ENCODE peak calls at places on chromosomes 13 and 19, in ten cellular contexts. One of them, this sample, is unnamed.

GRCh38 chr19:38079926-38080380 is 144.1 kb downstream of the DPF1 start:
- DNase-seq in tibial artery: no peak
- DNase-seq in heart right ventricle: no peak
- DNase-seq in ascending aorta: no peak
- DNase-seq in foreskin fibroblast: peak
- DNase-seq in IMR-90: peak
- DNase-seq in endothelial cell of umbilical vein: peak
- DNase-seq in H7: peak
- DNase-seq in skeletal muscle cell: peak
- DNase-seq in pancreas: peak
- DNase-seq in this sample: peak

GRCh38 chr19:3243851-3244700 is 19.6 kb downstream of the CELF5 start:
- DNase-seq in ascending aorta: no peak
- DNase-seq in H7: peak
- DNase-seq in endothelial cell of umbilical vein: peak
- DNase-seq in IMR-90: peak
- DNase-seq in heart right ventricle: peak
- DNase-seq in foreskin fibroblast: peak
- DNase-seq in pancreas: no peak
- DNase-seq in skeletal muscle cell: peak
- DNase-seq in tibial artery: no peak
- DNase-seq in this sample: peak

GRCh38 chr19:917323-918151 is at the start of gene KISS1R:
- DNase-seq in H7: peak
- DNase-seq in foreskin fibroblast: peak
- DNase-seq in heart right ventricle: no peak
- DNase-seq in skeletal muscle cell: no peak
- DNase-seq in pancreas: peak
- DNase-seq in IMR-90: peak
- DNase-seq in tibial artery: no peak
- DNase-seq in ascending aorta: no peak
- DNase-seq in endothelial cell of umbilical vein: no peak
- DNase-seq in this sample: no peak

GRCh38 chr13:40974460-40975407 is 44.4 kb downstream of the ELF1 start:
- DNase-seq in H7: peak
- DNase-seq in skeletal muscle cell: no peak
- DNase-seq in foreskin fibroblast: peak
- DNase-seq in heart right ventricle: no peak
- DNase-seq in pancreas: no peak
- DNase-seq in IMR-90: peak
- DNase-seq in ascending aorta: no peak
- DNase-seq in endothelial cell of umbilical vein: peak
- DNase-seq in tibial artery: no peak
- DNase-seq in this sample: no peak

GRCh38 chr19:3585301-3586123 is at the start of gene GIPC3:
- DNase-seq in IMR-90: no peak
- DNase-seq in tibial artery: no peak
- DNase-seq in heart right ventricle: no peak
- DNase-seq in endothelial cell of umbilical vein: no peak
- DNase-seq in ascending aorta: no peak
- DNase-seq in H7: peak
- DNase-seq in foreskin fibroblast: no peak
- DNase-seq in pancreas: no peak
- DNase-seq in skeletal muscle cell: no peak
- DNase-seq in this sample: no peak

GRCh38 chr13:101570410-101570809 is 117.9 kb downstream of the ITGBL1 start:
- DNase-seq in heart right ventricle: no peak
- DNase-seq in skeletal muscle cell: no peak
- DNase-seq in H7: no peak
- DNase-seq in tibial artery: no peak
- DNase-seq in pancreas: no peak
- DNase-seq in IMR-90: peak
- DNase-seq in endothelial cell of umbilical vein: no peak
- DNase-seq in foreskin fibroblast: no peak
- DNase-seq in ascending aorta: no peak
- DNase-seq in this sample: no peak

GRCh38 chr19:32339988-32340874 is 5.2 kb upstream of the ZNF507 start:
- DNase-seq in H7: peak
- DNase-seq in skeletal muscle cell: no peak
- DNase-seq in heart right ventricle: peak
- DNase-seq in tibial artery: peak
- DNase-seq in ascending aorta: no peak
- DNase-seq in endothelial cell of umbilical vein: peak
- DNase-seq in IMR-90: peak
- DNase-seq in pancreas: peak
- DNase-seq in foreskin fibroblast: peak
- DNase-seq in this sample: peak

GRCh38 chr19:18972301-18972831 is 31.3 kb upstream of the HOMER3 start:
- DNase-seq in heart right ventricle: no peak
- DNase-seq in IMR-90: peak
- DNase-seq in skeletal muscle cell: no peak
- DNase-seq in ascending aorta: no peak
- DNase-seq in tibial artery: peak
- DNase-seq in endothelial cell of umbilical vein: peak
- DNase-seq in H7: no peak
- DNase-seq in foreskin fibroblast: peak
- DNase-seq in pancreas: no peak
- DNase-seq in this sample: no peak

GRCh38 chr13:99320693-99321481 is 13.7 kb upstream of the GPR183 start:
- DNase-seq in pancreas: no peak
- DNase-seq in endothelial cell of umbilical vein: peak
- DNase-seq in ascending aorta: no peak
- DNase-seq in H7: no peak
- DNase-seq in skeletal muscle cell: peak
- DNase-seq in foreskin fibroblast: peak
- DNase-seq in tibial artery: no peak
- DNase-seq in heart right ventricle: no peak
- DNase-seq in IMR-90: peak
- DNase-seq in this sample: peak

GRCh38 chr19:45960595-45961235 is 12.9 kb downstream of the NOVA2 start:
- DNase-seq in heart right ventricle: no peak
- DNase-seq in ascending aorta: no peak
- DNase-seq in skeletal muscle cell: no peak
- DNase-seq in pancreas: no peak
- DNase-seq in H7: peak
- DNase-seq in IMR-90: no peak
- DNase-seq in foreskin fibroblast: no peak
- DNase-seq in tibial artery: no peak
- DNase-seq in endothelial cell of umbilical vein: no peak
- DNase-seq in this sample: no peak

GRCh38 chr19:38588041-38588440 is 29.7 kb downstream of the MAP4K1 start:
- DNase-seq in pancreas: no peak
- DNase-seq in foreskin fibroblast: no peak
- DNase-seq in IMR-90: no peak
- DNase-seq in heart right ventricle: no peak
- DNase-seq in tibial artery: no peak
- DNase-seq in skeletal muscle cell: no peak
- DNase-seq in endothelial cell of umbilical vein: no peak
- DNase-seq in ascending aorta: no peak
- DNase-seq in H7: no peak
- DNase-seq in this sample: no peak

GRCh38 chr13:40124648-40125045 is 469.2 kb downstream of the COG6 start:
- DNase-seq in IMR-90: no peak
- DNase-seq in foreskin fibroblast: no peak
- DNase-seq in endothelial cell of umbilical vein: no peak
- DNase-seq in skeletal muscle cell: no peak
- DNase-seq in tibial artery: no peak
- DNase-seq in heart right ventricle: no peak
- DNase-seq in ascending aorta: no peak
- DNase-seq in H7: no peak
- DNase-seq in pancreas: no peak
- DNase-seq in this sample: no peak

GRCh38 chr19:19847781-19848180 is 17.9 kb upstream of the ZNF253 start:
- DNase-seq in pancreas: no peak
- DNase-seq in heart right ventricle: no peak
- DNase-seq in endothelial cell of umbilical vein: no peak
- DNase-seq in tibial artery: no peak
- DNase-seq in IMR-90: no peak
- DNase-seq in ascending aorta: no peak
- DNase-seq in foreskin fibroblast: no peak
- DNase-seq in skeletal muscle cell: no peak
- DNase-seq in H7: no peak
- DNase-seq in this sample: no peak

GRCh38 chr13:76226941-76227340 is 590.8 kb downstream of the LMO7 start:
- DNase-seq in pancreas: no peak
- DNase-seq in endothelial cell of umbilical vein: no peak
- DNase-seq in heart right ventricle: no peak
- DNase-seq in foreskin fibroblast: peak
- DNase-seq in tibial artery: no peak
- DNase-seq in IMR-90: peak
- DNase-seq in skeletal muscle cell: no peak
- DNase-seq in ascending aorta: no peak
- DNase-seq in H7: no peak
- DNase-seq in this sample: no peak

GRCh38 chr13:97567510-97568243 is 133.7 kb downstream of the RAP2A start:
- DNase-seq in ascending aorta: no peak
- DNase-seq in IMR-90: peak
- DNase-seq in endothelial cell of umbilical vein: no peak
- DNase-seq in heart right ventricle: no peak
- DNase-seq in pancreas: peak
- DNase-seq in foreskin fibroblast: peak
- DNase-seq in skeletal muscle cell: peak
- DNase-seq in tibial artery: no peak
- DNase-seq in H7: no peak
- DNase-seq in this sample: no peak

GRCh38 chr19:49119411-49120324 is at the start of gene PPFIA3:
- DNase-seq in pancreas: peak
- DNase-seq in H7: peak
- DNase-seq in foreskin fibroblast: peak
- DNase-seq in IMR-90: peak
- DNase-seq in skeletal muscle cell: no peak
- DNase-seq in ascending aorta: no peak
- DNase-seq in heart right ventricle: peak
- DNase-seq in tibial artery: peak
- DNase-seq in endothelial cell of umbilical vein: peak
- DNase-seq in this sample: no peak

GRCh38 chr19:29535432-29535831 is 9.6 kb downstream of the VSTM2B start:
- DNase-seq in tibial artery: no peak
- DNase-seq in heart right ventricle: no peak
- DNase-seq in H7: no peak
- DNase-seq in endothelial cell of umbilical vein: no peak
- DNase-seq in pancreas: peak
- DNase-seq in ascending aorta: no peak
- DNase-seq in IMR-90: no peak
- DNase-seq in skeletal muscle cell: no peak
- DNase-seq in foreskin fibroblast: no peak
- DNase-seq in this sample: no peak

GRCh38 chr19:13094285-13094595 is 8.4 kb downstream of the LYL1 start:
- DNase-seq in heart right ventricle: peak
- DNase-seq in pancreas: no peak
- DNase-seq in tibial artery: no peak
- DNase-seq in ascending aorta: no peak
- DNase-seq in skeletal muscle cell: no peak
- DNase-seq in foreskin fibroblast: no peak
- DNase-seq in H7: no peak
- DNase-seq in IMR-90: no peak
- DNase-seq in endothelial cell of umbilical vein: no peak
- DNase-seq in this sample: no peak
- H3K4me3 ChIP-seq in heart right ventricle: no peak
- H3K4me3 ChIP-seq in pancreas: no peak
- H3K4me3 ChIP-seq in tibial artery: no peak
- H3K4me3 ChIP-seq in ascending aorta: no peak
- H3K4me3 ChIP-seq in skeletal muscle cell: no peak
- H3K4me3 ChIP-seq in foreskin fibroblast: no peak
- H3K4me3 ChIP-seq in H7: no peak
- H3K4me3 ChIP-seq in IMR-90: no peak
- H3K4me3 ChIP-seq in endothelial cell of umbilical vein: no peak
- H3K4me3 ChIP-seq in this sample: no peak

DNA sequence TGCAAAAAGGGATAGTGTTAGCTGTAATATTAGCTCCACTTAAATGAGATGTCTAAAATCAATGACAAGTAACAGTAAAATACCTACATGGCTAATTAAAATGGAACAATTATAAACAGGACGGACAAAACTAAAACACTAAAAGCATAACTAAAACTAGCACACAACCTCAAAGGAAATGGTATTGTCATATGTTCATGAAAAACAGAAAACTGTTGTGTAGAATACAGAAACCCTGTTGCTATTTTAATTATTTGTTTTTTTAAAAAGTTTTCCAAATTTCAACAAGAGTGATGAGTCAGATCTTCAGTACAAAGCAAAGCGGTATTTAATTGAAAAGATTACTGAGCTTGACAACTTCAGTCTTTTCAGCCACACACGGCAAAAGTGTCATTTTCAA is 4.2 kb downstream of the RCBTB2 start:
- DNase-seq in H7: no peak
- DNase-seq in IMR-90: no peak
- DNase-seq in skeletal muscle cell: no peak
- DNase-seq in pancreas: no peak
- DNase-seq in ascending aorta: no peak
- DNase-seq in tibial artery: no peak
- DNase-seq in foreskin fibroblast: no peak
- DNase-seq in endothelial cell of umbilical vein: no peak
- DNase-seq in heart right ventricle: no peak
- DNase-seq in this sample: no peak
- H3K4me3 ChIP-seq in H7: no peak
- H3K4me3 ChIP-seq in IMR-90: no peak
- H3K4me3 ChIP-seq in skeletal muscle cell: no peak
- H3K4me3 ChIP-seq in pancreas: no peak
- H3K4me3 ChIP-seq in ascending aorta: no peak
- H3K4me3 ChIP-seq in tibial artery: no peak
- H3K4me3 ChIP-seq in foreskin fibroblast: no peak
- H3K4me3 ChIP-seq in endothelial cell of umbilical vein: no peak
- H3K4me3 ChIP-seq in heart right ventricle: peak
- H3K4me3 ChIP-seq in this sample: no peak

DNA sequence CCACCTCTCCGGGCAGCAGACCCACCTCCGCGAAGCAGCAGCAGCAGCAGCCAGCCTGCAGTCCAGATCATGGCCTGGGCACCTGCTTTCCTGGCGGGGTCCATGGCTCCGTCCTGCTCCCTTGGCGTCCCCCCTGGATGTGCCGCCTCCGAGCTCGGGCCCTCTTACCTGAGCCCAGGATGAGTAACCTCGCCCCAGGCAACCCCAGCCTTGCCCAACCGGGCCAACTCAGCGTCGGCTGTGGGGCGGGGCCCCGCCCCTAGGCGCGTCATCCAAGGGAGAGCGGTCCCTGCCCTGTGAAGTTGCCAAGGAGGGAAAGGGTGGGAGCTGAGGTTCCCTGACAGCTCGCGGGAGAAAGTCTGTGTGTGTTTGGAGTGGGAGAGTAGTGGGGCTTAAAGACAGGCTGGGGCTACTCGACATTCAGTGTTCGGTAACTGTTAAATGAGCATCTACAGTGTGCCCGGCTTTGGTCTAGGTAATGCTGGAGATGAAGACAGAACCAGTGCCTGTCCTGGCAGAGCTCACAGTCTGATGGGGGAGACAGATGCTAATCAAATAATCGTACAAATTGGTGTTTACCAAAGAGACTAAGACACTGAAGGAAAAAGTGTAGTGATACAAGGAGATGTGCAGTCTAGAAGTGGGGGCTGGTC is at the start of gene LYPD3:
- DNase-seq in heart right ventricle: peak
- DNase-seq in endothelial cell of umbilical vein: no peak
- DNase-seq in pancreas: peak
- DNase-seq in foreskin fibroblast: peak
- DNase-seq in IMR-90: peak
- DNase-seq in H7: peak
- DNase-seq in ascending aorta: no peak
- DNase-seq in tibial artery: no peak
- DNase-seq in skeletal muscle cell: no peak
- DNase-seq in this sample: no peak
- H3K4me3 ChIP-seq in heart right ventricle: peak
- H3K4me3 ChIP-seq in endothelial cell of umbilical vein: no peak
- H3K4me3 ChIP-seq in pancreas: no peak
- H3K4me3 ChIP-seq in foreskin fibroblast: peak
- H3K4me3 ChIP-seq in IMR-90: no peak
- H3K4me3 ChIP-seq in H7: peak
- H3K4me3 ChIP-seq in ascending aorta: no peak
- H3K4me3 ChIP-seq in tibial artery: peak
- H3K4me3 ChIP-seq in skeletal muscle cell: no peak
- H3K4me3 ChIP-seq in this sample: peak

GRCh38 chr13:109783815-109784589 is 2.4 kb downstream of the IRS2 start:
- DNase-seq in IMR-90: no peak
- DNase-seq in endothelial cell of umbilical vein: no peak
- DNase-seq in H7: peak
- DNase-seq in ascending aorta: no peak
- DNase-seq in tibial artery: no peak
- DNase-seq in heart right ventricle: no peak
- DNase-seq in foreskin fibroblast: peak
- DNase-seq in skeletal muscle cell: no peak
- DNase-seq in pancreas: peak
- DNase-seq in this sample: no peak
- H3K4me3 ChIP-seq in IMR-90: peak
- H3K4me3 ChIP-seq in endothelial cell of umbilical vein: peak
- H3K4me3 ChIP-seq in H7: peak
- H3K4me3 ChIP-seq in ascending aorta: peak
- H3K4me3 ChIP-seq in tibial artery: peak
- H3K4me3 ChIP-seq in heart right ventricle: peak
- H3K4me3 ChIP-seq in foreskin fibroblast: peak
- H3K4me3 ChIP-seq in skeletal muscle cell: peak
- H3K4me3 ChIP-seq in pancreas: peak
- H3K4me3 ChIP-seq in this sample: peak